ENCODE peak calls at places on chromosomes 5 and 9, in four cellular contexts. B is IMR-90, I is K562, L is HepG2. J is an unnamed sample.

GRCh38 chr5:112772095-112772494 is 34.4 kb downstream of the APC start:
- DNase-seq in B (peak; percentile 50), I (no peak), L (no peak), J (no peak)

GRCh38 chr9:76230961-76231360 is 163.3 kb downstream of the RFK start:
- DNase-seq in B (peak; percentile 16), I (no peak), L (no peak), J (no peak)

GRCh38 chr5:149381986-149382338 is 2.9 kb upstream of the IL17B start:
- DNase-seq in B (peak; percentile 66), I (peak; percentile 84), L (peak; percentile 52), J (peak; percentile 68)

GRCh38 chr5:79971156-79971555 is 19.9 kb downstream of the MTX3 start:
- DNase-seq in B (peak; percentile 88), I (no peak), L (no peak), J (no peak)

GRCh38 chr5:162221884-162222283 is 154.3 kb downstream of the GABRG2 start:
- DNase-seq in B (no peak), I (no peak), L (no peak), J (no peak)

GRCh38 chr5:78560000-78560399 is 88.6 kb downstream of the LHFPL2 start:
- DNase-seq in B (no peak), I (no peak), L (no peak), J (no peak)

GRCh38 chr9:104287255-104287872 is 193.3 kb downstream of the SMC2 start:
- DNase-seq in B (no peak), I (no peak), L (no peak), J (no peak)

GRCh38 chr5:10577371-10578291 is 13.8 kb downstream of the ANKRD33B start:
- DNase-seq in B (no peak), I (no peak), L (no peak), J (no peak)

GRCh38 chr9:77965445-77965844 is 66.2 kb downstream of the GNAQ start:
- DNase-seq in B (no peak), I (no peak), L (no peak), J (no peak)

GRCh38 chr5:67693956-67694564 is 497.5 kb upstream of the CD180 start:
- DNase-seq in B (no peak), I (no peak), L (no peak), J (no peak)

GRCh38 chr9:6902423-6902822 is 144.7 kb downstream of the KDM4C start:
- DNase-seq in B (peak; percentile 9), I (no peak), L (no peak), J (no peak)

GRCh38 chr5:174119386-174119785 is 73.9 kb downstream of the NSG2 start:
- DNase-seq in B (no peak), I (no peak), L (no peak), J (no peak)

GRCh38 chr5:72209515-72210115 is 102.3 kb downstream of the MAP1B start:
- DNase-seq in B (no peak), I (no peak), L (no peak), J (no peak)

GRCh38 chr5:151148583-151148982 is 9.0 kb downstream of the ANXA6 start:
- DNase-seq in B (no peak), I (no peak), L (no peak), J (no peak)

GRCh38 chr5:134543820-134544692 is 18.6 kb downstream of the JADE2 start:
- DNase-seq in B (no peak), I (no peak), L (no peak), J (no peak)

GRCh38 chr5:107805166-107805565 is 134.4 kb upstream of the EFNA5 start:
- DNase-seq in B (no peak), I (no peak), L (no peak), J (no peak)

GRCh38 chr5:6633469-6634326 is 458 bp downstream of the SRD5A1 start:
- DNase-seq in B (peak; percentile 22), I (peak; percentile 43), L (no peak), J (peak; percentile 11)

GRCh38 chr5:31095796-31096195 is 97.7 kb upstream of the CDH6 start:
- DNase-seq in B (peak; percentile 8), I (no peak), L (no peak), J (no peak)

GRCh38 chr5:79495311-79495710 is 18.6 kb downstream of the HOMER1 start:
- DNase-seq in B (peak; percentile 43), I (no peak), L (peak; percentile 36), J (no peak)

GRCh38 chr5:132714456-132715307 is 22.7 kb downstream of the KIF3A start:
- DNase-seq in B (peak; percentile 15), I (peak; percentile 15), L (peak; percentile 3), J (no peak)

GRCh38 chr9:127541865-127542264 is 70.2 kb upstream of the STXBP1 start:
- DNase-seq in B (no peak), I (no peak), L (no peak), J (no peak)

GRCh38 chr5:71922584-71923106 is 184.6 kb upstream of the MAP1B start:
- DNase-seq in B (peak; percentile 64), I (no peak), L (peak; percentile 3), J (peak; percentile 89)

GRCh38 chr5:23466401-23466886 is 41.0 kb upstream of the PRDM9 start:
- DNase-seq in B (no peak), I (no peak), L (peak; percentile 75), J (peak; percentile 1)

GRCh38 chr9:20997503-20998076 is 33.9 kb downstream of the HACD4 start:
- DNase-seq in B (no peak), I (no peak), L (no peak), J (no peak)

GRCh38 chr9:134709512-134710270 is 68.1 kb downstream of the COL5A1 start:
- DNase-seq in B (peak; percentile 33), I (no peak), L (no peak), J (no peak)

DNA sequence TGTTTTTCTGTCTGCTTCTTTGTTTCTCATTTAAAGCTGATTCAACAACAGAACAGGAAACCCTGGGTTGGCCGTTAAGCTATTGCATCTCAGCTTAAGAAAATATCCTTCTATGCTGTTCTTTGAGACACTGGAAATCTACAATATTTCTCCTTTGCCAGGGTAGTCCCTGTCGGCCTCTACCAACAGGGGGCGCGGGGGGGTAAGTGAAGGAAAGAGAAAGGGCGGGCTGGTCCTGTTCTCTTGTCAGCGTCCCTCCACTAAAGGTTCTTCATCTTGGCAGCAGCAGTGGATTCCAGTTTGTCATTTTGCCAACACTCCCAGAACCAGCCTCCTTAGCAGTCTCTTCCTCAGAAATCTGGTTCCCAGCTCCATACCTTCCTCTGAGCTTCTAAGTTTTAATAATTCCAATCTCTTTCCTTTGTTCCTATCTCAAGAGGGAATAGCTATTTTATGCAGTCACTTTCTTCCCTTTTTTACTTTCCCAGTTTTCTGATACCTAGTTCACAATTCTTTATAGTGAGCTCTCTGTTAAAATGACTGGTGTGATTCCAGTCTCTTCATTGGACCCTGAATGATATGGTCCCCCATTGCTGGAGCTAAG is 222.3 kb downstream of the GLIS3 start:
- DNase-seq in B (peak; percentile 70), I (peak; percentile 19), L (peak; percentile 10), J (peak; percentile 56)
- TF ChIP-seq MAFK in B (no peak), I (no peak), L (no peak), J (no peak)

GRCh38 chr9:91134608-91135007 is 227.1 kb downstream of the AUH start:
- DNase-seq in B (no peak), I (no peak), L (no peak), J (no peak)

GRCh38 chr9:91132576-91133073 is 229.1 kb downstream of the AUH start:
- DNase-seq in B (no peak), I (no peak), L (no peak), J (no peak)

GRCh38 chr9:91127653-91128052 is 234.1 kb downstream of the AUH start:
- DNase-seq in B (peak; percentile 77), I (no peak), L (no peak), J (no peak)

GRCh38 chr9:91130796-91131318 is 230.9 kb downstream of the AUH start:
- DNase-seq in B (peak; percentile 39), I (no peak), L (no peak), J (no peak)

DNA sequence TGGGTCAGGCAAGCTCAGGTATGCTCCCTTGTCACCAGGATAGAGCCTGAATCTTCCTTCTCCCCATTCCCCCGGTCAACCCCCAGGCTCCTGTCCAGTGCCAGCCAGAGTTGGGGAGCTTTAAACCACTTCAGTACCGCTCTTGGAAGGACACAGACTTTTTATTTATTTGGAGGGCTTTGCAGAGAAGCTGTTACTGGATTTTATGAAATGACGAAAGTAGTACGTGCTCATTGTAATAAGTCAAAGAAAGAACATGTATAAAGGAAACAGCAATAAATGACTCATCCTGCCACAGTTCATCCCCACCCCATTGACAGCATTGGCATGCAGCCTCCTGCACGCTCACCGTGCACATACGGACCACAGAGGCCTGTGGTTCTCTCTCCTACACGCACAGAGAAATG is 230.3 kb downstream of the AUH start:
- DNase-seq in B (peak; percentile 100), I (no peak), L (no peak), J (peak; percentile 31)
- TF ChIP-seq BHLHE40 in B (peak; percentile 89), I (no peak), L (no peak), J (no peak)

GRCh38 chr5:14071433-14071832 is 71.7 kb upstream of the TRIO start:
- DNase-seq in B (peak; percentile 67), I (no peak), L (no peak), J (no peak)
- TF ChIP-seq MAFK in B (no peak), I (no peak), L (no peak), J (no peak)

DNA sequence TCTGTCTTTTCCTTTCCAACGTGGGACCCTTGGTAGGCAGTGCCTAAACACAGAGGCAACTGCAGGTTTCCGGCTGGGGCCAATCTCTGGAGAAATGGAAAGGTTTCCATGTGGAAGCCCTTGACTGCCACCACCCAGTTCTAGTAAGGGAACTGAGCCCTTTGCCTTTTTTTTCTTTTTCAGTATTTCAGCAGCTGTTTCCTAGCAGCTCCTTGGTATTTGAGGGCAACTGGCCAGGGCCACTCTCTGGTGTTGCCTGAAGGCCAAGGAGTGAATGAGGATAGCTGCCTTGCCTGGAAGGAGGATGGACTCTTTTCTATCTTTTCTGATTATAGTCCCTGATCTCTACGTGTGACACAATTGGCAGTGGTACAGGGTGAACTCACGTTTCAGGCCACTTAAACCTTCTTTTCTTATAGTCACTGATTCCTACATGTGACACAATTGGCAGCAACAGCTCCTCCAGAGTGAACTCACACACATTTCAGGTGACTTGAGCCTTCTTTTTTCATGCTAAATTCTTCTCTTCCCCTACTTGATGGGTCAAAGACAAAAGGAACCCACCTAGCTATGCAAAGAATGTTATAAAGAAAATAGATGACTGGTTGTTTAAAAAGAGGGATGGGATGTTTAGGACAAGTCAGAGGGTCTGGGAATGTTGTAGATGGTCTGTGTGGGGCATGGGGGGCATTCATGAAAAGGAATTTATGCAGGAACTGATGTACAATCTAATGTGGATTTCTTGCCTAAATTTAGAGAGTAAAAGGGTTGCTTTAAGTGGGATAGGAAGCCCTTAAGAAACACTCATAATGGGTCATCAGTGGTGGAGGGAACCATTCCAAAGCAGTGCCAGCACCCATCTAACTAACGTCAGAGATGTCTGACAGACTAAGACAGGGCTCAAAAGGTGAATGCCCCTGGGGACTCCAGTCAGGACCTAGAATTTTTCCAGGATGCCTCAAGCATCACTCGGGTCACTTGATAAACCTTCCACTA is 190.1 kb downstream of the TMEM232 start:
- DNase-seq in B (no peak), I (no peak), L (no peak), J (no peak)
- TF ChIP-seq BHLHE40 in B (no peak), I (no peak), L (no peak), J (no peak)

J was measured in A549.